ENCODE peak calls at places on chromosomes 6 and 20, in four cellular contexts. One of them, this sample, is unnamed.
A peak's percentile ranks its signal among the peaks of the same experiment; 100 is the strongest.

GRCh38 chr20:14583413-14583812 is 246.0 kb upstream of the FLRT3 start:
- DNase-seq in K562: no peak
- DNase-seq in thoracic aorta: no peak
- DNase-seq in fibroblast of pulmonary artery: no peak
- DNase-seq in this sample: no peak

GRCh38 chr6:90256698-90257485 is 39.8 kb downstream of the BACH2 start:
- DNase-seq in K562: no peak
- DNase-seq in fibroblast of pulmonary artery: peak; percentile 60
- DNase-seq in thoracic aorta: no peak
- DNase-seq in this sample: no peak

GRCh38 chr6:25155221-25155620 is 124.0 kb upstream of the CARMIL1 start:
- DNase-seq in thoracic aorta: no peak
- DNase-seq in fibroblast of pulmonary artery: no peak
- DNase-seq in K562: no peak
- DNase-seq in this sample: no peak

GRCh38 chr6:155352812-155353211 is 38.5 kb upstream of the TFB1M start:
- DNase-seq in thoracic aorta: no peak
- DNase-seq in K562: no peak
- DNase-seq in fibroblast of pulmonary artery: peak; percentile 77
- DNase-seq in this sample: no peak

GRCh38 chr6:34514593-34515472 is 41.3 kb downstream of the SPDEF start:
- DNase-seq in fibroblast of pulmonary artery: peak; percentile 88
- DNase-seq in K562: peak; percentile 88
- DNase-seq in thoracic aorta: no peak
- DNase-seq in this sample: peak; percentile 99

GRCh38 chr6:11833626-11834592 is 55.3 kb upstream of the ADTRP start:
- DNase-seq in K562: peak; percentile 33
- DNase-seq in thoracic aorta: no peak
- DNase-seq in fibroblast of pulmonary artery: no peak
- DNase-seq in this sample: no peak

GRCh38 chr6:63543982-63544381 is 28.3 kb upstream of the LOC128125822 start:
- DNase-seq in K562: no peak
- DNase-seq in fibroblast of pulmonary artery: no peak
- DNase-seq in thoracic aorta: no peak
- DNase-seq in this sample: no peak

GRCh38 chr6:17584241-17584803 is 15.8 kb upstream of the FAM8A1 start:
- DNase-seq in fibroblast of pulmonary artery: peak; percentile 89
- DNase-seq in thoracic aorta: no peak
- DNase-seq in K562: peak; percentile 45
- DNase-seq in this sample: peak; percentile 51

GRCh38 chr6:28543671-28544131 is 18.0 kb downstream of the GPX5 start:
- DNase-seq in K562: no peak
- DNase-seq in thoracic aorta: no peak
- DNase-seq in fibroblast of pulmonary artery: peak; percentile 23
- DNase-seq in this sample: no peak

GRCh38 chr6:129849456-129849855 is 11.7 kb downstream of the TMEM244 start:
- DNase-seq in K562: no peak
- DNase-seq in fibroblast of pulmonary artery: peak; percentile 91
- DNase-seq in thoracic aorta: no peak
- DNase-seq in this sample: no peak

GRCh38 chr6:1614767-1615650 is 5.3 kb downstream of the FOXC1 start:
- DNase-seq in fibroblast of pulmonary artery: no peak
- DNase-seq in thoracic aorta: no peak
- DNase-seq in K562: no peak
- DNase-seq in this sample: no peak

GRCh38 chr6:29737707-29738630 is 14.7 kb downstream of the HLA-F start:
- DNase-seq in K562: peak; percentile 58
- DNase-seq in thoracic aorta: no peak
- DNase-seq in fibroblast of pulmonary artery: peak; percentile 82
- DNase-seq in this sample: peak; percentile 88

GRCh38 chr6:128358111-128358780 is 162.2 kb downstream of the PTPRK start:
- DNase-seq in K562: no peak
- DNase-seq in fibroblast of pulmonary artery: no peak
- DNase-seq in thoracic aorta: no peak
- DNase-seq in this sample: no peak

GRCh38 chr20:36646678-36647077 is 682 bp upstream of the SLA2 start:
- DNase-seq in fibroblast of pulmonary artery: no peak
- DNase-seq in K562: no peak
- DNase-seq in thoracic aorta: no peak
- DNase-seq in this sample: no peak

GRCh38 chr6:146997062-146997461 is 207.2 kb upstream of the STXBP5 start:
- DNase-seq in thoracic aorta: no peak
- DNase-seq in fibroblast of pulmonary artery: peak; percentile 65
- DNase-seq in K562: no peak
- DNase-seq in this sample: no peak

GRCh38 chr6:33213166-33213988 is 5.1 kb downstream of the RING1 start:
- DNase-seq in thoracic aorta: no peak
- DNase-seq in K562: no peak
- DNase-seq in fibroblast of pulmonary artery: peak; percentile 24
- DNase-seq in this sample: peak; percentile 50

GRCh38 chr6:140535511-140535910 is 1161.1 kb upstream of the CITED2 start:
- DNase-seq in thoracic aorta: no peak
- DNase-seq in K562: no peak
- DNase-seq in fibroblast of pulmonary artery: no peak
- DNase-seq in this sample: no peak

GRCh38 chr6:37169458-37170272 is at the start of gene PIM1:
- DNase-seq in fibroblast of pulmonary artery: peak; percentile 97
- DNase-seq in K562: peak; percentile 99
- DNase-seq in thoracic aorta: peak; percentile 99
- DNase-seq in this sample: peak; percentile 100

GRCh38 chr20:21450572-21450971 is 53.2 kb upstream of the NKX2-4 start:
- DNase-seq in fibroblast of pulmonary artery: no peak
- DNase-seq in thoracic aorta: no peak
- DNase-seq in K562: no peak
- DNase-seq in this sample: no peak

GRCh38 chr20:1462834-1463233 is 3.8 kb downstream of the NSFL1C start:
- DNase-seq in fibroblast of pulmonary artery: no peak
- DNase-seq in K562: no peak
- DNase-seq in thoracic aorta: no peak
- DNase-seq in this sample: no peak

GRCh38 chr20:20820104-20820503 is 107.7 kb upstream of the RALGAPA2 start:
- DNase-seq in fibroblast of pulmonary artery: no peak
- DNase-seq in thoracic aorta: no peak
- DNase-seq in K562: peak; percentile 59
- DNase-seq in this sample: peak; percentile 77

GRCh38 chr20:461254-462198 is 807 bp downstream of the TBC1D20 start:
- DNase-seq in thoracic aorta: no peak
- DNase-seq in fibroblast of pulmonary artery: peak; percentile 52
- DNase-seq in K562: no peak
- DNase-seq in this sample: peak; percentile 51
- H3K4me3 ChIP-seq in thoracic aorta: peak overlapping the region; percentile 80
- H3K4me3 ChIP-seq in fibroblast of pulmonary artery: peak overlapping the region; percentile 84
- H3K4me3 ChIP-seq in K562: peak overlapping the region; percentile 93
- H3K4me3 ChIP-seq in this sample: peak overlapping the region; percentile 83

DNA sequence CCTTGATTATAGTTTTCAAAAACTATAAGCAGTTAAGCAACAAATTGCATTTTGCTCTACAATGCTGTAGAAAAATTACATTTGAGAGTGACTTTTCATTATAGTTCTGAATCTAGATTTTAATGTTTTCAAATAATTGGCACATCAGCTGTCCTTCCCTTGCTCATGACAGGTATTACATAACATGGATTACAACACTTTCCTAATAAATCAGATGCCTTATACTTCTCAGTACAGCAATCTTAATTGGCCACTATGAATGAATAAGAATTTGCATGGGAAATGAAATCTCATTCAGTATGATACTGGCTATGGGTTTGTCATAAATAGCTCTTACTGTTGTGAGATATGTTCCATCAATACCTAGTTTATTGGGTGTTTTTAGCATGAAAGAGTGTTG is 29.9 kb downstream of the HSF2 start:
- DNase-seq in thoracic aorta: no peak
- DNase-seq in fibroblast of pulmonary artery: peak; percentile 11
- DNase-seq in K562: no peak
- DNase-seq in this sample: no peak
- H3K4me3 ChIP-seq in thoracic aorta: no peak overlapping the region
- H3K4me3 ChIP-seq in fibroblast of pulmonary artery: no peak overlapping the region
- H3K4me3 ChIP-seq in K562: no peak overlapping the region
- H3K4me3 ChIP-seq in this sample: no peak overlapping the region

GRCh38 chr20:4216142-4216735 is 200.9 kb upstream of the RNF24 start:
- DNase-seq in thoracic aorta: no peak
- DNase-seq in K562: no peak
- DNase-seq in fibroblast of pulmonary artery: no peak
- DNase-seq in this sample: no peak

GRCh38 chr20:4217349-4217761 is 202.0 kb upstream of the RNF24 start:
- DNase-seq in thoracic aorta: no peak
- DNase-seq in fibroblast of pulmonary artery: no peak
- DNase-seq in K562: peak; percentile 50
- DNase-seq in this sample: no peak

GRCh38 chr20:4220352-4220751 is 205.0 kb upstream of the RNF24 start:
- DNase-seq in thoracic aorta: no peak
- DNase-seq in K562: no peak
- DNase-seq in fibroblast of pulmonary artery: no peak
- DNase-seq in this sample: no peak

GRCh38 chr20:4216866-4217265 is 201.5 kb upstream of the RNF24 start:
- DNase-seq in fibroblast of pulmonary artery: no peak
- DNase-seq in K562: no peak
- DNase-seq in thoracic aorta: no peak
- DNase-seq in this sample: peak; percentile 15

GRCh38 chr20:4220756-4221155 is 205.4 kb upstream of the RNF24 start:
- DNase-seq in K562: no peak
- DNase-seq in fibroblast of pulmonary artery: no peak
- DNase-seq in thoracic aorta: no peak
- DNase-seq in this sample: no peak
- H3K4me3 ChIP-seq in K562: no peak overlapping the region
- H3K4me3 ChIP-seq in fibroblast of pulmonary artery: no peak overlapping the region
- H3K4me3 ChIP-seq in thoracic aorta: no peak overlapping the region
- H3K4me3 ChIP-seq in this sample: no peak overlapping the region

GRCh38 chr6:52786249-52786956 is 17.2 kb downstream of the GSTA1 start:
- DNase-seq in fibroblast of pulmonary artery: no peak
- DNase-seq in K562: no peak
- DNase-seq in thoracic aorta: no peak
- DNase-seq in this sample: no peak

GRCh38 chr6:52787917-52788316 is 15.7 kb downstream of the GSTA1 start:
- DNase-seq in thoracic aorta: no peak
- DNase-seq in fibroblast of pulmonary artery: no peak
- DNase-seq in K562: no peak
- DNase-seq in this sample: no peak

GRCh38 chr6:52788478-52788877 is 15.1 kb downstream of the GSTA1 start:
- DNase-seq in fibroblast of pulmonary artery: peak; percentile 11
- DNase-seq in K562: no peak
- DNase-seq in thoracic aorta: no peak
- DNase-seq in this sample: no peak

GRCh38 chr6:52790841-52791240 is 12.8 kb downstream of the GSTA1 start:
- DNase-seq in thoracic aorta: no peak
- DNase-seq in fibroblast of pulmonary artery: no peak
- DNase-seq in K562: no peak
- DNase-seq in this sample: no peak
- H3K4me3 ChIP-seq in thoracic aorta: no peak overlapping the region
- H3K4me3 ChIP-seq in fibroblast of pulmonary artery: no peak overlapping the region
- H3K4me3 ChIP-seq in K562: no peak overlapping the region
- H3K4me3 ChIP-seq in this sample: no peak overlapping the region

GRCh38 chr6:71346034-71346680 is 57.5 kb downstream of the OGFRL1 start:
- DNase-seq in fibroblast of pulmonary artery: no peak
- DNase-seq in K562: no peak
- DNase-seq in thoracic aorta: no peak
- DNase-seq in this sample: no peak

GRCh38 chr6:71349976-71350615 is 61.5 kb downstream of the OGFRL1 start:
- DNase-seq in fibroblast of pulmonary artery: peak; percentile 75
- DNase-seq in thoracic aorta: no peak
- DNase-seq in K562: no peak
- DNase-seq in this sample: no peak

GRCh38 chr6:71351190-71351589 is 62.6 kb downstream of the OGFRL1 start:
- DNase-seq in K562: no peak
- DNase-seq in thoracic aorta: no peak
- DNase-seq in fibroblast of pulmonary artery: no peak
- DNase-seq in this sample: no peak

GRCh38 chr6:71347119-71347518 is 58.5 kb downstream of the OGFRL1 start:
- DNase-seq in K562: no peak
- DNase-seq in fibroblast of pulmonary artery: no peak
- DNase-seq in thoracic aorta: no peak
- DNase-seq in this sample: no peak

DNA sequence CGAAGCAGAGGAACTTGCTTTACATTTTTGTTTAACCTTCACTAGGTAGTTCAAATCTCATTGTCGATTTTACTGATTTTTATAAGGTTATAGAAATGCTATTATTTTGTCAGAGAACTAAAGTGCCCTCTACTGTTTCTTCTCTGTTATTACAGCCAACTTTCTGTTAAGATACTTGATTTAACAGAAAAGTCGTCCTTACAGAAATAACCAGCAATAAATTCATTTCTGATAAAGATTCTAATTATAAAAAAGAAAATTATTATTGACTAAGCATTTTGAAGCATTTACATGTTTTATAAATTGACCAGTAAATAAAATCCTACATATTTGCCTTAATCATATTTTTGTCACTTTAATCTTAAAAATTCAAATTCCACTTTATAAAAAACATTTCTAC is 60.8 kb downstream of the OGFRL1 start:
- DNase-seq in thoracic aorta: no peak
- DNase-seq in K562: no peak
- DNase-seq in fibroblast of pulmonary artery: peak; percentile 73
- DNase-seq in this sample: no peak
- H3K4me3 ChIP-seq in thoracic aorta: no peak overlapping the region
- H3K4me3 ChIP-seq in K562: no peak overlapping the region
- H3K4me3 ChIP-seq in fibroblast of pulmonary artery: no peak overlapping the region
- H3K4me3 ChIP-seq in this sample: no peak overlapping the region

GRCh38 chr6:107713214-107713962 is 110.7 kb downstream of the SCML4 start:
- DNase-seq in K562: no peak
- DNase-seq in thoracic aorta: no peak
- DNase-seq in fibroblast of pulmonary artery: no peak
- DNase-seq in this sample: peak; percentile 34
- H3K4me3 ChIP-seq in K562: no peak overlapping the region
- H3K4me3 ChIP-seq in thoracic aorta: peak overlapping the region; percentile 48
- H3K4me3 ChIP-seq in fibroblast of pulmonary artery: peak overlapping the region; percentile 28
- H3K4me3 ChIP-seq in this sample: no peak overlapping the region

DNA sequence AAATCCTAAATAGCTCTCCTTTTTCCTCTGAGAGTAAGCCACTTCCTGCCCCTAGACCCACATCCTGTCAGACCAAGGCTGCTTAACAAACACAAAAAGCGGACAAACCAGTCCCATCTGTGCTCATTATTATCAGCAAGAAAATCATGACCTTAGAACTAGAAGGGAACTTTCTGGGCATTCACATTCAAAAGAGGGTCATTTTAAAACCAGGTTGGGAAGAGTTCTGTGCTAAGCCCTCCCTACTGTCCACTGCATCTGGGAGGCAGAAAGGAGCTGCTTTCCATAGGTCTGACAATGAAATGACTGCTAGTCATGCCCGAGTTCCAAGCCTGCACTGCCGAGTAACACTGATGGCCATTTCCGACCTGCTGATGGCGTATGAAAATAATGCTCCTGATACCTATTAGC is 15.4 kb downstream of the EZR start:
- DNase-seq in K562: no peak
- DNase-seq in thoracic aorta: no peak
- DNase-seq in fibroblast of pulmonary artery: no peak
- DNase-seq in this sample: no peak
- H3K4me3 ChIP-seq in K562: no peak overlapping the region
- H3K4me3 ChIP-seq in thoracic aorta: peak overlapping the region; percentile 16
- H3K4me3 ChIP-seq in fibroblast of pulmonary artery: no peak overlapping the region
- H3K4me3 ChIP-seq in this sample: no peak overlapping the region

This sample was measured in WERI-Rb-1.